ENCODE peak calls at places on chromosomes 7 and 10, in ten cellular contexts. U is activated naive CD8-positive, alpha-beta T cell treated with anti-CD3 and anti-CD28 coated beads, Interleukin-2, amount 50 U/mL, for 24 hours; Q is ACHN; O is neural crest cell; G is NCI-H345; I is head of caudate nucleus; T is T-helper 9 cell; M is PC-3; E is mesenteric fat pad; B is pancreas. Y is an unnamed sample.

GRCh38 chr7:117993377-117994003 is 120.2 kb upstream of the CTTNBP2 start:
- DNase-seq in I (peak; percentile 10), E (no peak), T (no peak), G (peak; percentile 35), O (peak; percentile 33), B (peak; percentile 24), U (peak; percentile 2), Q (peak; percentile 74), M (peak; percentile 65), Y (no peak)

GRCh38 chr10:68251146-68251545 is 19.2 kb upstream of the ATOH7 start:
- DNase-seq in G (no peak), B (no peak), T (no peak), I (no peak), O (no peak), U (no peak), E (no peak), M (no peak), Q (no peak), Y (no peak)

GRCh38 chr10:792083-792791 is 102.8 kb upstream of the DIP2C start:
- DNase-seq in I (no peak), Q (no peak), B (no peak), T (no peak), O (no peak), G (no peak), M (no peak), U (no peak), E (peak; percentile 77), Y (no peak)

GRCh38 chr10:68471586-68472408 is at the start of gene DNA2:
- DNase-seq in G (peak; percentile 79), T (peak; percentile 44), E (no peak), M (peak; percentile 93), B (peak; percentile 67), I (peak; percentile 83), Q (peak; percentile 73), O (peak; percentile 64), U (peak; percentile 84), Y (no peak)

GRCh38 chr10:124035928-124036558 is 57.4 kb downstream of the CHST15 start:
- DNase-seq in O (no peak), E (no peak), G (no peak), Q (no peak), B (no peak), U (peak; percentile 57), I (no peak), T (no peak), M (no peak), Y (peak; percentile 78)

GRCh38 chr10:43795093-43795492 is 146.4 kb upstream of the ZNF32 start:
- DNase-seq in B (no peak), Q (no peak), O (no peak), M (no peak), I (no peak), U (no peak), G (no peak), T (no peak), E (no peak), Y (no peak)

GRCh38 chr10:106857728-106858127 is 306.8 kb downstream of the SORCS1 start:
- DNase-seq in G (no peak), M (no peak), O (no peak), B (no peak), Q (no peak), E (no peak), T (no peak), I (no peak), U (no peak), Y (no peak)

GRCh38 chr10:1121311-1121970 is 65.3 kb downstream of the WDR37 start:
- DNase-seq in G (no peak), T (no peak), B (no peak), U (no peak), Q (no peak), I (no peak), E (no peak), O (no peak), M (no peak), Y (no peak)

GRCh38 chr10:109894516-109894915 is 28.8 kb downstream of the XPNPEP1 start:
- DNase-seq in I (peak; percentile 66), T (no peak), M (no peak), G (no peak), Q (no peak), B (peak; percentile 62), E (no peak), O (no peak), U (no peak), Y (no peak)

GRCh38 chr7:1839701-1840100 is 169.6 kb downstream of the ELFN1 start:
- DNase-seq in I (no peak), O (no peak), E (peak; percentile 87), M (no peak), G (no peak), U (no peak), T (no peak), Q (no peak), B (no peak), Y (no peak)

Y was measured in esophagus squamous epithelium.